ENCODE peak calls at places on chromosomes 5 and 9, in four cellular contexts. K is NCI-H69; S is activated gamma-delta T cell treated with anti-CD3 and anti-CD28 coated beads, Interleukin-2, amount 50 U/mL, for 16 hours; Q is ovary. V is an unnamed sample.

GRCh38 chr5:36200513-36200912 is 41.2 kb downstream of the NADK2 start:
- DNase-seq in K (peak; percentile 31), S (no peak), Q (no peak), V (no peak)

GRCh38 chr5:143068712-143069111 is 298.5 kb downstream of the ARHGAP26 start:
- DNase-seq in K (no peak), S (no peak), Q (no peak), V (no peak)

GRCh38 chr5:158606228-158606627 is 493.5 kb downstream of the EBF1 start:
- DNase-seq in K (no peak), S (no peak), Q (no peak), V (no peak)

GRCh38 chr5:68396722-68397121 is 181.2 kb downstream of the PIK3R1 start:
- DNase-seq in K (peak; percentile 96), S (no peak), Q (no peak), V (peak; percentile 73)

GRCh38 chr9:33162721-33163311 is 4.3 kb downstream of the B4GALT1 start:
- DNase-seq in K (peak; percentile 82), S (no peak), Q (no peak), V (no peak)

GRCh38 chr9:127788337-127789011 is 2.6 kb downstream of the CDK9 start:
- DNase-seq in K (no peak), S (no peak), Q (no peak), V (no peak)

GRCh38 chr9:93357649-93358048 is 93.8 kb upstream of the FAM120A start:
- DNase-seq in K (no peak), S (no peak), Q (no peak), V (no peak)

GRCh38 chr9:95071450-95071849 is 246.1 kb downstream of the FANCC start:
- DNase-seq in K (no peak), S (no peak), Q (no peak), V (no peak)

GRCh38 chr9:21695874-21696341 is 106.5 kb upstream of the MTAP start:
- DNase-seq in K (no peak), S (no peak), Q (no peak), V (no peak)

GRCh38 chr9:120931278-120932085 is 4.9 kb upstream of the TRAF1 start:
- DNase-seq in K (peak; percentile 21), S (peak; percentile 61), Q (peak; percentile 67), V (no peak)

GRCh38 chr5:113204525-113205161 is 228.0 kb downstream of the DCP2 start:
- DNase-seq in K (peak; percentile 89), S (no peak), Q (peak; percentile 74), V (no peak)

GRCh38 chr5:150175076-150175475 is 8.5 kb downstream of the CDX1 start:
- DNase-seq in K (no peak), S (no peak), Q (no peak), V (no peak)

GRCh38 chr9:120715331-120715924 is 1.2 kb upstream of the MEGF9 start:
- DNase-seq in K (peak; percentile 82), S (no peak), Q (peak; percentile 65), V (peak; percentile 98)

GRCh38 chr9:130361873-130362362 is 82.8 kb upstream of the ASS1 start:
- DNase-seq in K (no peak), S (no peak), Q (no peak), V (no peak)

GRCh38 chr5:161299053-161299452 is 247.5 kb downstream of the GABRB2 start:
- DNase-seq in K (no peak), S (no peak), Q (no peak), V (no peak)

GRCh38 chr5:178198706-178199105 is 5.6 kb upstream of the HNRNPAB start:
- DNase-seq in K (no peak), S (no peak), Q (no peak), V (no peak)

GRCh38 chr5:141800629-141801028 is 77.6 kb downstream of the PCDH1 start:
- DNase-seq in K (no peak), S (no peak), Q (no peak), V (no peak)

GRCh38 chr5:156120777-156121176 is 206.2 kb upstream of the SGCD start:
- DNase-seq in K (peak; percentile 92), S (no peak), Q (no peak), V (no peak)

GRCh38 chr9:84597131-84597530 is 72.4 kb upstream of the NTRK2 start:
- DNase-seq in K (no peak), S (no peak), Q (no peak), V (no peak)

GRCh38 chr9:134899818-134900325 is 17.8 kb downstream of the FCN1 start:
- DNase-seq in K (no peak), S (no peak), Q (no peak), V (no peak)

GRCh38 chr5:119368238-119368630 is 12.4 kb downstream of the TNFAIP8 start:
- DNase-seq in K (no peak), S (peak; percentile 58), Q (no peak), V (no peak)

GRCh38 chr9:18976368-18977238 is 56.4 kb downstream of the SAXO1 start:
- DNase-seq in K (peak; percentile 48), S (no peak), Q (no peak), V (no peak)

GRCh38 chr9:70441622-70442021 is 27.2 kb upstream of the KLF9 start:
- DNase-seq in K (peak; percentile 14), S (no peak), Q (no peak), V (no peak)

GRCh38 chr9:5274770-5275169 is 29.7 kb downstream of the RLN2 start:
- DNase-seq in K (no peak), S (no peak), Q (no peak), V (no peak)